ENCODE peak calls at places on chromosomes 6 and 20, in four cellular contexts. G, N, F and E are unnamed samples.

GRCh38 chr6:106154326-106154725 is 68.2 kb downstream of the PRDM1 start:
- DNase-seq in G (peak; percentile 59), N (no peak), F (no peak), E (no peak)

GRCh38 chr6:135322427-135323201 is 141.5 kb downstream of the MYB start:
- DNase-seq in G (no peak), N (no peak), F (no peak), E (no peak)

GRCh38 chr6:97850458-97851218 is 567.6 kb upstream of the MMS22L start:
- DNase-seq in G (no peak), N (peak; percentile 4), F (peak; percentile 1), E (no peak)

GRCh38 chr20:20680991-20681508 is 31.4 kb downstream of the RALGAPA2 start:
- DNase-seq in G (no peak), N (no peak), F (no peak), E (no peak)

GRCh38 chr6:37602360-37602759 is 95.3 kb downstream of the MDGA1 start:
- DNase-seq in G (no peak), N (no peak), F (peak; percentile 26), E (no peak)

GRCh38 chr6:162554531-162554930 is 173.0 kb downstream of the PRKN start:
- DNase-seq in G (no peak), N (no peak), F (no peak), E (no peak)

GRCh38 chr20:5061209-5061608 is 58.5 kb downstream of the PCNA start:
- DNase-seq in G (peak; percentile 52), N (peak; percentile 19), F (no peak), E (peak; percentile 26)

GRCh38 chr6:30926644-30927043 is 5.3 kb downstream of the SFTA2 start:
- DNase-seq in G (no peak), N (peak; percentile 42), F (no peak), E (no peak)

GRCh38 chr6:130164251-130164650 is 58.5 kb downstream of the SAMD3 start:
- DNase-seq in G (no peak), N (no peak), F (no peak), E (no peak)

DNA sequence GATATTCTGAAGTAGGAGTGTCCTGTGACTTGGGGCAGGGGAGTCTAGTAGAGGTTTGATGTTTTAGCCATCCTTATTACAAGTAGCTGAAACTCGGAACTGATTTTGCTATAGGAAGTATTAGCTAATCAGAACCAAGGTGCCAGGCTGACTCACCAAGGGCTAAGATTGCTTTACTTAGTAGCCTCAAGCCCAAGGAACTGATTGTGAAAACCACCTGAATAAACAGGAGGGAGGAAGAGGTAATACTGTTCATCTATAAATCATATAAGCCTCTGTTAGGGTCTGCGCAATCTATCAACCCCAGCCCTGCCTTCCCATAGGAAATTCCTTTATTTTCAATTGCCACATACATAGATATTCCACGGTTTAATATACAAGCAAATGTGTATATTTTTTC is 54.4 kb downstream of the GNAS start:
- DNase-seq in G (no peak), N (no peak), F (peak; percentile 70), E (peak; percentile 91)
- H3K27ac ChIP-seq in G (no peak overlapping the region), N (peak overlapping the region; percentile 76), F (peak overlapping the region; percentile 73), E (peak overlapping the region; percentile 97)

DNA sequence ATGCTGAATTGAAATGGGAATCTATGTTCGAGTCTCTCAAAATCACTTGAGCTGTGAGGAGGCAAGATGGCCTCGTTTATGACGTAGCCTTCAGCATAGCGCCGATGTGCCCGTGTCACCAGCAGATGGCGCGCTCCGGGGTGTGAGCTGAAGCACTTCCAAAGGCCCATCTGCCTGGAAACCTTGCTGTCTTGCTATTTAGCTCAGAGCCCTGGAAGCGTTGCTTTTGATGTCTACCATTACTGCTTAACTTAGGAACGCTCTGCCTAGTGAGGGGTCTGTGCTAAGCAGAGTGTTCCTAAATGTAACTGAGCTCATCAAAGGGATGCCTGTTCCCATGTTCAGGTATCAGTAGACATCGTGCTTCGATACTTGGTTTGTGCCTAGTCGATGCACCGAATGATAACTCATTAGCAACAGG is 67.7 kb downstream of the SYCP2L start:
- DNase-seq in G (peak; percentile 90), N (peak; percentile 92), F (peak; percentile 75), E (peak; percentile 73)
- TF ChIP-seq CTCF in G (peak; percentile 98), N (peak; percentile 82), F (peak; percentile 85), E (peak; percentile 96)

GRCh38 chr20:57508381-57508780 is 16.6 kb downstream of the CTCFL start:
- DNase-seq in G (no peak), N (no peak), F (no peak), E (no peak)
- H2AFZ ChIP-seq in G (no peak overlapping the region), N (no peak overlapping the region), F (no peak overlapping the region), E (no peak overlapping the region)

GRCh38 chr20:44031822-44032582 is 117.3 kb downstream of the TOX2 start:
- DNase-seq in G (no peak), N (no peak), F (no peak), E (no peak)
- H3K27ac ChIP-seq in G (no peak overlapping the region), N (no peak overlapping the region), F (no peak overlapping the region), E (no peak overlapping the region)

GRCh38 chr6:48474764-48475674 is 364.0 kb upstream of the PTCHD4 start:
- DNase-seq in G (no peak), N (no peak), F (peak; percentile 35), E (no peak)

GRCh38 chr6:48474136-48474535 is 363.1 kb upstream of the PTCHD4 start:
- DNase-seq in G (no peak), N (no peak), F (peak; percentile 4), E (no peak)

GRCh38 chr6:48472535-48472934 is 361.5 kb upstream of the PTCHD4 start:
- DNase-seq in G (no peak), N (no peak), F (peak; percentile 12), E (no peak)

GRCh38 chr6:48472121-48472520 is 361.1 kb upstream of the PTCHD4 start:
- DNase-seq in G (no peak), N (no peak), F (peak; percentile 31), E (no peak)

DNA sequence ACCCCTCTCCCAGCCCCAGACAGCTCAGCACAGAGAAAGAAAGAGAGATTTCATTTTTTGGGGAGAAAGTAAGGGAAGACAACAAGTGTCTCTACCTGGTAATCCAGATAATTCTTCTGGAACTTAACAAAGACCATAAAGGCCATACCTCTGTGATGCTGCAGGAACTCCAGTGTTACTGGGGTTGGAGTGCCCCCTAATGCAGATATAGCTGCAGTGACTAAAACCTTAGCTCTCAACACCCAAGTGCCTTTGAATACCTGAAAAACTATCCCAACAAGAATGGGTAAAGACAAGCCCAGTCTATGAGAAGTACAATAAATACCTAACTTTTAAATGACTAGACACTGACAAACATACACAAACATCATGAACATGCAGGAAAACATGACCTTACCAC is 365.3 kb upstream of the PTCHD4 start:
- DNase-seq in G (peak; percentile 41), N (peak; percentile 28), F (peak; percentile 52), E (peak; percentile 45)
- TF ChIP-seq CTCF in G (peak; percentile 72), N (peak; percentile 34), F (peak; percentile 46), E (peak; percentile 37)

DNA sequence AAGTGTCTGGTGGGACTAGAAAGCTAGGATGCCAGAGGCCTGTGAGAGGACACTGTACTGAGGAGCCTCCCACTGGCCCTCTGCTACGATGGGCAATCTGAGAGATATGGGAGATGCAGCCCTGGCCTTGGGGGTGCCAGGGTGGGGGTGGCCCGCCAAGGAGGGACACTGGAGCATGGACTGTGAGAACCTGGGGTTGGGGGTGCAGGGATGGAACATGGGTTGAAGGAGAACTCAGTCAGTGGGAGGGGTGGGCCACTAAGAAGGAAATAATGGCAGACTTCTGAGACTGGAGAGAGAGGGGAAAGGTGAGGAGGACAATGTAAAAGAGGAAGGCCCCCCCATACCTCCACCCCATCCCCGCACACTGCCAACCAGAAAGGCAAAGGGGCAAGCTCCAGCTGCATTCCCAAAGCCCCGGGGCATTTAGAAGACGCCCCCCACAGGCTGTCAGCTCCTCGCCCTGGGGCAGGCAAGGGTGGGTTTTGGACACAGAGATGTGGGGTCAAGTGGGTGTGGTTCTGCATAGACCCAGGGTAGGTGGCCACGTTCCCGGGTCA is 20.9 kb upstream of the SLC22A7 start:
- DNase-seq in G (no peak), N (no peak), F (no peak), E (no peak)
- H2AFZ ChIP-seq in G (no peak overlapping the region), N (no peak overlapping the region), F (no peak overlapping the region), E (no peak overlapping the region)

GRCh38 chr6:18055714-18056382 is 66.6 kb downstream of the NHLRC1 start:
- DNase-seq in G (no peak), N (no peak), F (no peak), E (no peak)

GRCh38 chr6:18058429-18058828 is 64.0 kb downstream of the NHLRC1 start:
- DNase-seq in G (no peak), N (no peak), F (no peak), E (no peak)

GRCh38 chr6:18053555-18054445 is 66.4 kb upstream of the KIF13A start:
- DNase-seq in G (no peak), N (no peak), F (no peak), E (no peak)

GRCh38 chr6:18053071-18053475 is 65.6 kb upstream of the KIF13A start:
- DNase-seq in G (no peak), N (no peak), F (peak; percentile 74), E (no peak)

GRCh38 chr6:18055098-18055497 is 67.4 kb downstream of the NHLRC1 start:
- DNase-seq in G (no peak), N (no peak), F (no peak), E (no peak)
- H3K27ac ChIP-seq in G (no peak overlapping the region), N (no peak overlapping the region), F (no peak overlapping the region), E (no peak overlapping the region)